ENCODE peak calls at places on chromosomes 3 and 15, in five cellular contexts. One of them, this sample, is unnamed.

GRCh38 chr3:186849392-186849975 is 7.0 kb downstream of the ADIPOQ start:
- DNase-seq in K562: peak
- DNase-seq in HCT116: peak
- DNase-seq in GM12878: peak
- DNase-seq in SK-N-SH: peak
- DNase-seq in this sample: peak

GRCh38 chr15:55289573-55290360 is at the start of gene RAB27A:
- DNase-seq in GM12878: no peak
- DNase-seq in SK-N-SH: peak
- DNase-seq in K562: peak
- DNase-seq in HCT116: peak
- DNase-seq in this sample: peak

GRCh38 chr15:74540135-74540760 is 772 bp upstream of the ARID3B start:
- DNase-seq in K562: peak
- DNase-seq in SK-N-SH: peak
- DNase-seq in HCT116: no peak
- DNase-seq in GM12878: no peak
- DNase-seq in this sample: no peak

GRCh38 chr15:60299452-60300047 is 98.2 kb downstream of the ANXA2 start:
- DNase-seq in HCT116: peak
- DNase-seq in K562: peak
- DNase-seq in GM12878: no peak
- DNase-seq in SK-N-SH: peak
- DNase-seq in this sample: peak

GRCh38 chr3:134928392-134928791 is 133.3 kb downstream of the EPHB1 start:
- DNase-seq in GM12878: no peak
- DNase-seq in HCT116: no peak
- DNase-seq in K562: no peak
- DNase-seq in SK-N-SH: no peak
- DNase-seq in this sample: no peak

GRCh38 chr3:183375787-183376186 is 52.6 kb downstream of the MCF2L2 start:
- DNase-seq in HCT116: no peak
- DNase-seq in K562: no peak
- DNase-seq in GM12878: no peak
- DNase-seq in SK-N-SH: no peak
- DNase-seq in this sample: peak

GRCh38 chr3:157388976-157389375 is 47.7 kb upstream of the PTX3 start:
- DNase-seq in K562: no peak
- DNase-seq in HCT116: no peak
- DNase-seq in SK-N-SH: no peak
- DNase-seq in GM12878: no peak
- DNase-seq in this sample: no peak

GRCh38 chr3:111874177-111874820 is 15.2 kb downstream of the PHLDB2 start:
- DNase-seq in GM12878: no peak
- DNase-seq in SK-N-SH: no peak
- DNase-seq in HCT116: peak
- DNase-seq in K562: no peak
- DNase-seq in this sample: no peak

GRCh38 chr15:50146661-50147060 is 27.6 kb upstream of the ATP8B4 start:
- DNase-seq in HCT116: no peak
- DNase-seq in GM12878: no peak
- DNase-seq in K562: no peak
- DNase-seq in SK-N-SH: no peak
- DNase-seq in this sample: no peak

GRCh38 chr3:28050895-28051294 is 190.5 kb upstream of the CMC1 start:
- DNase-seq in SK-N-SH: no peak
- DNase-seq in K562: no peak
- DNase-seq in HCT116: peak
- DNase-seq in GM12878: no peak
- DNase-seq in this sample: no peak

GRCh38 chr3:126683506-126683905 is 20.5 kb upstream of the CHCHD6 start:
- DNase-seq in K562: no peak
- DNase-seq in GM12878: no peak
- DNase-seq in HCT116: no peak
- DNase-seq in SK-N-SH: peak
- DNase-seq in this sample: no peak

GRCh38 chr3:10417849-10418248 is 87.5 kb downstream of the ATP2B2 start:
- DNase-seq in GM12878: no peak
- DNase-seq in K562: peak
- DNase-seq in SK-N-SH: peak
- DNase-seq in HCT116: peak
- DNase-seq in this sample: peak

GRCh38 chr3:197256836-197257444 is 41.5 kb downstream of the DLG1 start:
- DNase-seq in K562: peak
- DNase-seq in HCT116: peak
- DNase-seq in SK-N-SH: peak
- DNase-seq in GM12878: no peak
- DNase-seq in this sample: peak

GRCh38 chr15:72118400-72118978 is at the start of gene SENP8:
- DNase-seq in K562: peak
- DNase-seq in SK-N-SH: peak
- DNase-seq in GM12878: no peak
- DNase-seq in HCT116: no peak
- DNase-seq in this sample: no peak

GRCh38 chr15:41621200-41622193 is 38.7 kb upstream of the MGA start:
- DNase-seq in GM12878: peak
- DNase-seq in SK-N-SH: peak
- DNase-seq in K562: no peak
- DNase-seq in HCT116: no peak
- DNase-seq in this sample: peak

GRCh38 chr15:74928771-74929198 is 9.1 kb downstream of the COX5A start:
- DNase-seq in SK-N-SH: no peak
- DNase-seq in HCT116: no peak
- DNase-seq in GM12878: no peak
- DNase-seq in K562: no peak
- DNase-seq in this sample: no peak

GRCh38 chr15:99707481-99708270 is 25.6 kb downstream of the LYSMD4 start:
- DNase-seq in K562: no peak
- DNase-seq in HCT116: no peak
- DNase-seq in SK-N-SH: no peak
- DNase-seq in GM12878: no peak
- DNase-seq in this sample: no peak
- TF ChIP-seq JUND in K562: no peak
- TF ChIP-seq JUND in HCT116: no peak
- TF ChIP-seq JUND in SK-N-SH: no peak
- TF ChIP-seq JUND in GM12878: no peak
- TF ChIP-seq JUND in this sample: no peak

GRCh38 chr15:39511915-39512260 is 69.0 kb upstream of the THBS1 start:
- DNase-seq in K562: no peak
- DNase-seq in GM12878: no peak
- DNase-seq in SK-N-SH: no peak
- DNase-seq in HCT116: no peak
- DNase-seq in this sample: no peak
- TF ChIP-seq JUND in K562: no peak
- TF ChIP-seq JUND in GM12878: no peak
- TF ChIP-seq JUND in SK-N-SH: no peak
- TF ChIP-seq JUND in HCT116: no peak
- TF ChIP-seq JUND in this sample: no peak

GRCh38 chr15:68218847-68219798 is 10.4 kb downstream of the CLN6 start:
- DNase-seq in HCT116: no peak
- DNase-seq in K562: peak
- DNase-seq in SK-N-SH: peak
- DNase-seq in GM12878: no peak
- DNase-seq in this sample: no peak

GRCh38 chr15:68218331-68218730 is 11.2 kb downstream of the CLN6 start:
- DNase-seq in HCT116: no peak
- DNase-seq in SK-N-SH: no peak
- DNase-seq in GM12878: no peak
- DNase-seq in K562: no peak
- DNase-seq in this sample: no peak

GRCh38 chr15:68220489-68220888 is 9.0 kb downstream of the CLN6 start:
- DNase-seq in HCT116: no peak
- DNase-seq in K562: no peak
- DNase-seq in SK-N-SH: no peak
- DNase-seq in GM12878: no peak
- DNase-seq in this sample: no peak

GRCh38 chr15:68223171-68223570 is 6.4 kb downstream of the CLN6 start:
- DNase-seq in K562: no peak
- DNase-seq in SK-N-SH: no peak
- DNase-seq in GM12878: no peak
- DNase-seq in HCT116: no peak
- DNase-seq in this sample: no peak

GRCh38 chr15:68220967-68221366 is 8.6 kb downstream of the CLN6 start:
- DNase-seq in SK-N-SH: peak
- DNase-seq in K562: no peak
- DNase-seq in HCT116: no peak
- DNase-seq in GM12878: no peak
- DNase-seq in this sample: no peak
- TF ChIP-seq JUND in SK-N-SH: no peak
- TF ChIP-seq JUND in K562: no peak
- TF ChIP-seq JUND in HCT116: no peak
- TF ChIP-seq JUND in GM12878: no peak
- TF ChIP-seq JUND in this sample: no peak

GRCh38 chr3:177026505-177027277 is 170.6 kb downstream of the TBL1XR1 start:
- DNase-seq in K562: peak
- DNase-seq in HCT116: no peak
- DNase-seq in SK-N-SH: no peak
- DNase-seq in GM12878: no peak
- DNase-seq in this sample: no peak
- TF ChIP-seq JUND in K562: no peak
- TF ChIP-seq JUND in HCT116: no peak
- TF ChIP-seq JUND in SK-N-SH: no peak
- TF ChIP-seq JUND in GM12878: no peak
- TF ChIP-seq JUND in this sample: no peak